ENCODE peak calls at places on chromosomes 7 and 10, in four cellular contexts. X is GM13976, L is foreskin fibroblast, I is body of pancreas. R is an unnamed sample.

GRCh38 chr7:5699951-5700384 is 81.5 kb downstream of the RNF216 start:
- DNase-seq in X (peak), L (no peak), I (peak), R (no peak)

GRCh38 chr10:81216949-81217348 is 658.0 kb upstream of the NRG3 start:
- DNase-seq in X (no peak), L (no peak), I (no peak), R (no peak)

GRCh38 chr10:101031128-101031795 is at the start of the genes PDZD7 and SFXN3:
- DNase-seq in X (peak), L (peak), I (peak), R (peak)

GRCh38 chr10:19012111-19012510 is 36.5 kb upstream of the MALRD1 start:
- DNase-seq in X (no peak), L (no peak), I (no peak), R (no peak)

GRCh38 chr7:18221377-18222290 is 194.0 kb upstream of the PRPS1L1 start:
- DNase-seq in X (no peak), L (peak), I (no peak), R (peak)

GRCh38 chr7:101813414-101814019 is 3.9 kb upstream of the CUX1 start:
- DNase-seq in X (no peak), L (no peak), I (no peak), R (no peak)

GRCh38 chr7:91034459-91035368 is 229.5 kb upstream of the FZD1 start:
- DNase-seq in X (peak), L (peak), I (peak), R (peak)

GRCh38 chr7:76352193-76352592 is 6.6 kb downstream of the YWHAG start:
- DNase-seq in X (no peak), L (no peak), I (no peak), R (no peak)

GRCh38 chr10:126080303-126080825 is 184.0 kb downstream of the FANK1 start:
- DNase-seq in X (no peak), L (no peak), I (no peak), R (no peak)

GRCh38 chr7:74498996-74499834 is 45.5 kb downstream of the GTF2IRD1 start:
- DNase-seq in X (no peak), L (no peak), I (no peak), R (no peak)

GRCh38 chr10:123642697-123643096 is 23.5 kb upstream of the GPR26 start:
- DNase-seq in X (no peak), L (no peak), I (no peak), R (no peak)
- TF ChIP-seq CTCF in X (no peak), L (no peak), I (no peak), R (no peak)

GRCh38 chr10:3510741-3511140 is 274.3 kb downstream of the KLF6 start:
- DNase-seq in X (no peak), L (no peak), I (no peak), R (no peak)

GRCh38 chr10:3511483-3511882 is 273.5 kb downstream of the KLF6 start:
- DNase-seq in X (no peak), L (no peak), I (no peak), R (no peak)

GRCh38 chr10:3509355-3509754 is 275.7 kb downstream of the KLF6 start:
- DNase-seq in X (no peak), L (no peak), I (no peak), R (no peak)

GRCh38 chr10:3514691-3515090 is 270.3 kb downstream of the KLF6 start:
- DNase-seq in X (no peak), L (no peak), I (no peak), R (no peak)

DNA sequence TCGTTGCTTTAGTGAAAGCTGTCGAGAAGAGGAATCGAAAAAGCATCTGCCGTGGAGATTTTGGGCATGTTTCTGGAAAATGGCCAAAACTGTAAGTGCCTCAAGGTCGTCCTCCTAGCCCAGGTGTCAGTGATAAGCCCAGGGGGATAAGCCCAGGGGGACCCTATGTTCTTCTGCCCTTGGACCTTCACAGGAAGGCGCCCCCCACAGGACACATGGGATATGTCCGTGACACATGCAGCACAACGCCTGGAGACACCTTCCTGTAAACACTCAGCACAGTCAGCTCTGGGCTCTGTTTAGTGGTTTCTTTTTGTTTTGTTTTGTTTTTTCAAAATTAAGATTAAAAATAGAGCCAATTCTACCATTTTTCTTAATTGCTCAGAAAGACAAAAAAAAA is 272.7 kb downstream of the KLF6 start:
- DNase-seq in X (no peak), L (no peak), I (no peak), R (no peak)
- TF ChIP-seq CTCF in X (no peak), L (peak), I (no peak), R (no peak)

DNA sequence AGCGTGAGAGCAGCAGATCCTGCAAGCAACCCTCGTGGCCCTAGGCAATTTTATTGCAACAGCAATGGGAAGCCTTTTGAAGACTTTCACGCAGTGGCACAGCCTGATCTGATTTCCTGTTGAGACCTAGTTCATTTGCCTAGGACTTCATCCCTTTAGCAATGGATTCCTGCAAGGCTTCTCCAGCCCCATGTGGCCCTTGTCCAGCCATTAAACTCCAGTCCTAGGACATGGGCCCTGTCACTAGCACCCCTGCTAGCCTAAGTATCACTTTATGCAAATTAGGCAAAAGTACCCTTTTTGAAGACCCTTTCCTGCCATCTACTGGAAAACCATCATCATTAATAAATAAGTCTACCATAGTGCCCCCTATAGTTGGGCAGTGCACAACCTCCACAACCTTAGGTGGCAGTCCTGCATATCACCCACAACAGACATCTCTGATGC is 379.4 kb downstream of the GALNT17 start:
- DNase-seq in X (no peak), L (no peak), I (no peak), R (no peak)
- TF ChIP-seq CTCF in X (no peak), L (no peak), I (peak), R (no peak)

DNA sequence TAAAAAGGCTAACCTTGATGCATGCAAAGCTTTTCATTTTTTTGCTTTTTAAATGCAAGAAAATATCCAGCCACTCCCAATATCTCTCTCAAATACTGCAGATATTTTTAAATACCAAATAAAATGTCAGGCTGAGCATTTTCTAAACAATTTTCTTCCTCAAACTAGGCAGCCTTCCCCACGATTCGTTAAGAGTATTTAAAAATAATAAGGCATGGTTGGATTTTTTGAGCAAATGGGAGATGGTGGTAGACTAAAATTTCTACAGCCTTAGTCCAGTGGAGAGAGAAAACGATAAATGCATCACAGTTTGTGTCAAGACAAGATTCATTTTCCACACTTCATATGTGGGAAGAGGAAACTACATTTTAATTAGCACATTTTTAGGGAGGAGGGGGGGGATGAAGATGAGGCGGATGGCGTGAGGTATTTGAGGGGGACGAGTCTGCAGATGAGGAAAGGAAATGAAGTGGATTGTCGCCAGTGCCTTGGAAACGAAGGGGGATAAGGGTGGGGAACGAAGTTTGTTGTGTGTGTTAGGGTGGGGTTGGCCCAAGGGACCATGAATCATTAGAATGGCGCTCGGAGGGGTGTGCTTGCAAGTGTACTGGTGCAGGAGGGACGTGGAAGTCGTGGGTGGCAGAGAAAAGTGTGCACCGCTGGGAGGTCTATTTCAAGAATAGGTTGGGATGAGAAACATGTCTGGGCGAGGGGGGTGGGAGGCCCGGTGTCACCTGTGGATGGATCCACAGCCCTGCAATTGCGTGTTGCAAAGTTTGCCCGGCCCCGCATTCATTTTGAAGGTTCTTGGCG is 1.2 kb upstream of the ADD3 start:
- DNase-seq in X (peak), L (peak), I (peak), R (no peak)
- TF ChIP-seq CTCF in X (no peak), L (no peak), I (no peak), R (no peak)

GRCh38 chr10:62684911-62685310 is 119.6 kb upstream of the ADO start:
- DNase-seq in X (no peak), L (no peak), I (no peak), R (no peak)

GRCh38 chr10:62687230-62687748 is 117.2 kb upstream of the ADO start:
- DNase-seq in X (no peak), L (peak), I (no peak), R (no peak)

GRCh38 chr10:62681211-62681940 is 123.1 kb upstream of the ADO start:
- DNase-seq in X (peak), L (no peak), I (no peak), R (no peak)
- TF ChIP-seq CTCF in X (peak), L (no peak), I (no peak), R (no peak)